ENCODE peak calls at places on chromosome 11, in nine cellular contexts. G is K562; D is pons; T is iPS-NIHi11; H is adipocyte; M is endodermal cell; I is T-cell; C is hypothalamus; N is stimulated activated CD8-positive, alpha-beta memory T cell treated with anti-CD3 and anti-CD28 coated beads, Interleukin-15, amount 100 ng/mL, for 4 hours. W is an unnamed sample.

GRCh38 chr11:65254724-65255123 is 7.0 kb upstream of the POLA2 start:
- DNase-seq in G (no peak), D (no peak), T (no peak), H (no peak), M (no peak), I (no peak), C (no peak), N (no peak), W (no peak)

GRCh38 chr11:86087281-86087680 is 18.4 kb upstream of the PICALM start:
- DNase-seq in G (no peak), D (no peak), T (no peak), H (no peak), M (no peak), I (no peak), C (no peak), N (no peak), W (no peak)

GRCh38 chr11:16779436-16779835 is 41.0 kb downstream of the C11orf58 start:
- DNase-seq in G (peak), D (no peak), T (peak), H (no peak), M (peak), I (no peak), C (no peak), N (no peak), W (no peak)

GRCh38 chr11:3000032-3000961 is 8.2 kb upstream of the NAP1L4 start:
- DNase-seq in G (no peak), D (peak), T (peak), H (peak), M (no peak), I (no peak), C (no peak), N (no peak), W (no peak)

GRCh38 chr11:73334244-73335203 is 26.4 kb downstream of the ARHGEF17 start:
- DNase-seq in G (peak), D (no peak), T (no peak), H (peak), M (peak), I (no peak), C (no peak), N (no peak), W (no peak)

GRCh38 chr11:87780068-87780413 is 395.2 kb downstream of the RAB38 start:
- DNase-seq in G (no peak), D (no peak), T (no peak), H (no peak), M (no peak), I (no peak), C (no peak), N (no peak), W (no peak)

GRCh38 chr11:34680918-34681554 is 60.1 kb downstream of the EHF start:
- DNase-seq in G (no peak), D (no peak), T (peak), H (peak), M (peak), I (no peak), C (no peak), N (no peak), W (peak)

GRCh38 chr11:61516191-61516590 is 7.6 kb downstream of the LRRC10B start:
- DNase-seq in G (peak), D (no peak), T (peak), H (no peak), M (peak), I (no peak), C (no peak), N (no peak), W (no peak)

GRCh38 chr11:12618743-12619540 is 55.3 kb upstream of the TEAD1 start:
- DNase-seq in G (no peak), D (no peak), T (no peak), H (peak), M (no peak), I (no peak), C (no peak), N (no peak), W (no peak)

GRCh38 chr11:128361451-128362020 is 225.8 kb downstream of the ETS1 start:
- DNase-seq in G (no peak), D (no peak), T (no peak), H (peak), M (no peak), I (no peak), C (no peak), N (no peak), W (no peak)